ENCODE peak calls at places on chromosomes 13 and 19, in six cellular contexts. Y is RCC 7860; F is NCI-H510A treated with DMSO at 0.1 percent for 48 hours; N is stimulated activated CD4-positive, alpha-beta T cell treated with anti-CD3 and anti-CD28 coated beads, Interleukin-4, amount 100 ng/mL, for 4 hours; I is left cardiac atrium; K is natural killer cell. V is an unnamed sample.
A peak's percentile ranks its signal among the peaks of the same experiment; 100 is the strongest.

GRCh38 chr19:32346901-32347300 is 1.5 kb downstream of the ZNF507 start:
- DNase-seq in Y (no peak), F (no peak), N (no peak), I (no peak), K (no peak), V (no peak)

GRCh38 chr13:45328661-45329105 is 12.3 kb downstream of the TPT1 start:
- DNase-seq in Y (no peak), F (no peak), N (no peak), I (no peak), K (no peak), V (no peak)

GRCh38 chr19:12838893-12839656 is 760 bp downstream of the MAST1 start:
- DNase-seq in Y (no peak), F (no peak), N (no peak), I (no peak), K (no peak), V (no peak)

GRCh38 chr19:40221858-40222619 is 3.9 kb upstream of the TTC9B start:
- DNase-seq in Y (peak; percentile 65), F (peak; percentile 49), N (peak; percentile 61), I (peak; percentile 79), K (peak; percentile 68), V (peak; percentile 86)

GRCh38 chr19:4066682-4067395 is at the start of gene ZBTB7A:
- DNase-seq in Y (peak; percentile 63), F (peak; percentile 41), N (peak; percentile 70), I (peak; percentile 90), K (peak; percentile 74), V (peak; percentile 86)

GRCh38 chr13:109672545-109672944 is 113.8 kb downstream of the IRS2 start:
- DNase-seq in Y (no peak), F (no peak), N (no peak), I (no peak), K (no peak), V (no peak)

GRCh38 chr13:33676700-33677048 is 141.3 kb upstream of the RFC3 start:
- DNase-seq in Y (no peak), F (peak; percentile 13), N (no peak), I (peak; percentile 68), K (no peak), V (peak; percentile 55)

GRCh38 chr19:13899393-13899792 is 6.5 kb downstream of the BRME1 start:
- DNase-seq in Y (no peak), F (peak; percentile 19), N (no peak), I (no peak), K (no peak), V (no peak)

GRCh38 chr13:55516610-55517009 is 1624.1 kb upstream of the PRR20A start:
- DNase-seq in Y (no peak), F (no peak), N (no peak), I (no peak), K (no peak), V (no peak)

GRCh38 chr13:26017932-26018690 is 33.7 kb downstream of the SHISA2 start:
- DNase-seq in Y (peak; percentile 18), F (no peak), N (no peak), I (no peak), K (no peak), V (peak; percentile 40)

GRCh38 chr19:13748169-13748884 is 16.0 kb upstream of the MRI1 start:
- DNase-seq in Y (peak; percentile 5), F (peak; percentile 57), N (no peak), I (no peak), K (no peak), V (peak; percentile 72)

GRCh38 chr13:55160911-55161310 is 1979.8 kb upstream of the PRR20A start:
- DNase-seq in Y (no peak), F (peak; percentile 36), N (no peak), I (no peak), K (no peak), V (no peak)

GRCh38 chr13:38090913-38091312 is 221.3 kb upstream of the TRPC4 start:
- DNase-seq in Y (no peak), F (no peak), N (no peak), I (no peak), K (no peak), V (no peak)

GRCh38 chr19:18596752-18597157 is 8.2 kb downstream of the REX1BD start:
- DNase-seq in Y (no peak), F (no peak), N (no peak), I (peak; percentile 68), K (no peak), V (no peak)

GRCh38 chr19:1394252-1395193 is 6.8 kb downstream of the GAMT start:
- DNase-seq in Y (no peak), F (no peak), N (no peak), I (no peak), K (no peak), V (no peak)

GRCh38 chr13:85665286-85665685 is 133.9 kb downstream of the SLITRK6 start:
- DNase-seq in Y (peak; percentile 18), F (peak; percentile 55), N (no peak), I (no peak), K (no peak), V (no peak)

GRCh38 chr13:113077953-113078894 is 27.4 kb upstream of the F7 start:
- DNase-seq in Y (no peak), F (no peak), N (no peak), I (no peak), K (no peak), V (no peak)

GRCh38 chr19:18496167-18496979 is 25.5 kb downstream of the ELL start:
- DNase-seq in Y (peak; percentile 67), F (peak; percentile 62), N (peak; percentile 17), I (no peak), K (peak; percentile 70), V (peak; percentile 84)

GRCh38 chr13:35349673-35350278 is 126.7 kb downstream of the MAB21L1 start:
- DNase-seq in Y (peak; percentile 54), F (no peak), N (no peak), I (no peak), K (no peak), V (no peak)

GRCh38 chr13:39688699-39689405 is 33.4 kb downstream of the COG6 start:
- DNase-seq in Y (no peak), F (no peak), N (no peak), I (no peak), K (no peak), V (no peak)

GRCh38 chr19:19098703-19099632 is 35.2 kb downstream of the SLC25A42 start:
- DNase-seq in Y (no peak), F (no peak), N (no peak), I (no peak), K (no peak), V (peak; percentile 87)

GRCh38 chr13:99158846-99159245 is 41.8 kb upstream of the UBAC2 start:
- DNase-seq in Y (no peak), F (no peak), N (no peak), I (no peak), K (no peak), V (no peak)

V was measured in thyroid gland.